ENCODE peak calls at places on chromosomes 1 and 21, in ten cellular contexts. One of them, this sample, is unnamed.

GRCh38 chr1:43975249-43975961 is 645 bp downstream of the ATP6V0B start:
- DNase-seq in BE2C: no peak
- DNase-seq in uterus: no peak
- DNase-seq in mucosa of descending colon: peak
- DNase-seq in lower lobe of right lung: peak
- DNase-seq in transverse colon: peak
- DNase-seq in OCI-LY7: peak
- DNase-seq in activated B cell treated with CpG ODN at 0.5 μM for 24 hours: peak
- DNase-seq in IMR-90: no peak
- DNase-seq in choroid plexus epithelial cell: peak
- DNase-seq in this sample: no peak

GRCh38 chr1:98693385-98693784 is 31.9 kb downstream of the SNX7 start:
- DNase-seq in BE2C: no peak
- DNase-seq in uterus: no peak
- DNase-seq in mucosa of descending colon: no peak
- DNase-seq in lower lobe of right lung: no peak
- DNase-seq in transverse colon: no peak
- DNase-seq in OCI-LY7: no peak
- DNase-seq in activated B cell treated with CpG ODN at 0.5 μM for 24 hours: no peak
- DNase-seq in IMR-90: no peak
- DNase-seq in choroid plexus epithelial cell: no peak
- DNase-seq in this sample: no peak

GRCh38 chr1:225597926-225598575 is 54.9 kb downstream of the ENAH start:
- DNase-seq in BE2C: no peak
- DNase-seq in uterus: no peak
- DNase-seq in mucosa of descending colon: no peak
- DNase-seq in lower lobe of right lung: no peak
- DNase-seq in transverse colon: no peak
- DNase-seq in OCI-LY7: no peak
- DNase-seq in activated B cell treated with CpG ODN at 0.5 μM for 24 hours: no peak
- DNase-seq in IMR-90: peak
- DNase-seq in choroid plexus epithelial cell: peak
- DNase-seq in this sample: peak

GRCh38 chr1:226064816-226065248 is 2.3 kb downstream of the H3-3A start:
- DNase-seq in BE2C: peak
- DNase-seq in uterus: peak
- DNase-seq in mucosa of descending colon: peak
- DNase-seq in lower lobe of right lung: no peak
- DNase-seq in transverse colon: peak
- DNase-seq in OCI-LY7: peak
- DNase-seq in activated B cell treated with CpG ODN at 0.5 μM for 24 hours: no peak
- DNase-seq in IMR-90: peak
- DNase-seq in choroid plexus epithelial cell: peak
- DNase-seq in this sample: peak

GRCh38 chr1:54571803-54572202 is 23.8 kb downstream of the ACOT11 start:
- DNase-seq in BE2C: no peak
- DNase-seq in uterus: no peak
- DNase-seq in mucosa of descending colon: no peak
- DNase-seq in lower lobe of right lung: no peak
- DNase-seq in transverse colon: no peak
- DNase-seq in OCI-LY7: peak
- DNase-seq in activated B cell treated with CpG ODN at 0.5 μM for 24 hours: no peak
- DNase-seq in IMR-90: no peak
- DNase-seq in choroid plexus epithelial cell: peak
- DNase-seq in this sample: no peak

GRCh38 chr1:37691497-37692077 is 729 bp upstream of the CDCA8 start:
- DNase-seq in BE2C: peak
- DNase-seq in uterus: peak
- DNase-seq in mucosa of descending colon: peak
- DNase-seq in lower lobe of right lung: peak
- DNase-seq in transverse colon: peak
- DNase-seq in OCI-LY7: peak
- DNase-seq in activated B cell treated with CpG ODN at 0.5 μM for 24 hours: no peak
- DNase-seq in IMR-90: peak
- DNase-seq in choroid plexus epithelial cell: peak
- DNase-seq in this sample: peak

GRCh38 chr1:115301438-115302020 is 36.5 kb downstream of the NGF start:
- DNase-seq in BE2C: no peak
- DNase-seq in uterus: peak
- DNase-seq in mucosa of descending colon: no peak
- DNase-seq in lower lobe of right lung: no peak
- DNase-seq in transverse colon: no peak
- DNase-seq in OCI-LY7: no peak
- DNase-seq in activated B cell treated with CpG ODN at 0.5 μM for 24 hours: no peak
- DNase-seq in IMR-90: no peak
- DNase-seq in choroid plexus epithelial cell: no peak
- DNase-seq in this sample: no peak

GRCh38 chr1:216902669-216903388 is 179.6 kb upstream of the ESRRG start:
- DNase-seq in BE2C: no peak
- DNase-seq in uterus: no peak
- DNase-seq in mucosa of descending colon: no peak
- DNase-seq in lower lobe of right lung: no peak
- DNase-seq in transverse colon: no peak
- DNase-seq in OCI-LY7: no peak
- DNase-seq in activated B cell treated with CpG ODN at 0.5 μM for 24 hours: no peak
- DNase-seq in IMR-90: peak
- DNase-seq in choroid plexus epithelial cell: peak
- DNase-seq in this sample: peak

GRCh38 chr21:41167348-41168342 is at the start of gene BACE2:
- DNase-seq in BE2C: no peak
- DNase-seq in uterus: peak
- DNase-seq in mucosa of descending colon: peak
- DNase-seq in lower lobe of right lung: peak
- DNase-seq in transverse colon: peak
- DNase-seq in OCI-LY7: no peak
- DNase-seq in activated B cell treated with CpG ODN at 0.5 μM for 24 hours: peak
- DNase-seq in IMR-90: peak
- DNase-seq in choroid plexus epithelial cell: peak
- DNase-seq in this sample: peak

GRCh38 chr1:173205146-173206051 is 1.7 kb downstream of the TNFSF4 start:
- DNase-seq in BE2C: no peak
- DNase-seq in uterus: peak
- DNase-seq in mucosa of descending colon: no peak
- DNase-seq in lower lobe of right lung: no peak
- DNase-seq in transverse colon: no peak
- DNase-seq in OCI-LY7: no peak
- DNase-seq in activated B cell treated with CpG ODN at 0.5 μM for 24 hours: no peak
- DNase-seq in IMR-90: peak
- DNase-seq in choroid plexus epithelial cell: peak
- DNase-seq in this sample: peak

GRCh38 chr1:203327684-203328457 is 22.6 kb downstream of the BTG2 start:
- DNase-seq in BE2C: peak
- DNase-seq in uterus: no peak
- DNase-seq in mucosa of descending colon: peak
- DNase-seq in lower lobe of right lung: no peak
- DNase-seq in transverse colon: no peak
- DNase-seq in OCI-LY7: no peak
- DNase-seq in activated B cell treated with CpG ODN at 0.5 μM for 24 hours: no peak
- DNase-seq in IMR-90: peak
- DNase-seq in choroid plexus epithelial cell: peak
- DNase-seq in this sample: peak

GRCh38 chr1:152189657-152190442 is 30.8 kb upstream of the RPTN start:
- DNase-seq in BE2C: peak
- DNase-seq in uterus: peak
- DNase-seq in mucosa of descending colon: peak
- DNase-seq in lower lobe of right lung: peak
- DNase-seq in transverse colon: peak
- DNase-seq in OCI-LY7: peak
- DNase-seq in activated B cell treated with CpG ODN at 0.5 μM for 24 hours: peak
- DNase-seq in IMR-90: peak
- DNase-seq in choroid plexus epithelial cell: peak
- DNase-seq in this sample: peak
- TF ChIP-seq CTCF in BE2C: peak
- TF ChIP-seq CTCF in uterus: peak
- TF ChIP-seq CTCF in mucosa of descending colon: peak
- TF ChIP-seq CTCF in lower lobe of right lung: peak
- TF ChIP-seq CTCF in transverse colon: peak
- TF ChIP-seq CTCF in OCI-LY7: peak
- TF ChIP-seq CTCF in activated B cell treated with CpG ODN at 0.5 μM for 24 hours: peak
- TF ChIP-seq CTCF in IMR-90: peak
- TF ChIP-seq CTCF in choroid plexus epithelial cell: peak
- TF ChIP-seq CTCF in this sample: peak

DNA sequence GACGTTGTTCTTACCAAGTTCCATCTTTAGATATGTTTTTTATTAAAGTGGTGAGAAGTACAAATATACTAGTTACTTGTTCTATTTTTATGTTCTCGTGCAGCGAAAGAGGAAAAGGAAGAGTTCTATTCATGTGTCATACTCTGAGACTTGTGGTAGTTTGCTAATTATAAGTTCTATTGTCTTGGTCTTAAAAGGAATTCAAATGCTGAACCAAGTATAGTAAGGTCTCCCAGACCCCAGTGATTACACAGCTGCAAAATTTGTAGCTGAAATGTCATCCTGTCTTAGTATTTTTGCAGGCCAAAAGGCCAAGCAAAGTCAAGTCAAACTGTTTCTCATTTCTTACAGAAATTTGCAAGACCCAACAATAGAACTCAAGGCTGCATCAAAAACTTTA is 268.6 kb downstream of the CHRM3 start:
- DNase-seq in BE2C: no peak
- DNase-seq in uterus: no peak
- DNase-seq in mucosa of descending colon: no peak
- DNase-seq in lower lobe of right lung: no peak
- DNase-seq in transverse colon: no peak
- DNase-seq in OCI-LY7: no peak
- DNase-seq in activated B cell treated with CpG ODN at 0.5 μM for 24 hours: no peak
- DNase-seq in IMR-90: no peak
- DNase-seq in choroid plexus epithelial cell: no peak
- DNase-seq in this sample: no peak
- TF ChIP-seq CTCF in BE2C: no peak
- TF ChIP-seq CTCF in uterus: no peak
- TF ChIP-seq CTCF in mucosa of descending colon: no peak
- TF ChIP-seq CTCF in lower lobe of right lung: no peak
- TF ChIP-seq CTCF in transverse colon: no peak
- TF ChIP-seq CTCF in OCI-LY7: no peak
- TF ChIP-seq CTCF in activated B cell treated with CpG ODN at 0.5 μM for 24 hours: no peak
- TF ChIP-seq CTCF in IMR-90: no peak
- TF ChIP-seq CTCF in choroid plexus epithelial cell: no peak
- TF ChIP-seq CTCF in this sample: no peak

GRCh38 chr1:150829751-150830150 is 21.7 kb upstream of the CTSK start:
- DNase-seq in BE2C: no peak
- DNase-seq in uterus: no peak
- DNase-seq in mucosa of descending colon: no peak
- DNase-seq in lower lobe of right lung: no peak
- DNase-seq in transverse colon: no peak
- DNase-seq in OCI-LY7: no peak
- DNase-seq in activated B cell treated with CpG ODN at 0.5 μM for 24 hours: no peak
- DNase-seq in IMR-90: no peak
- DNase-seq in choroid plexus epithelial cell: no peak
- DNase-seq in this sample: no peak
- TF ChIP-seq CTCF in BE2C: peak
- TF ChIP-seq CTCF in uterus: no peak
- TF ChIP-seq CTCF in mucosa of descending colon: no peak
- TF ChIP-seq CTCF in lower lobe of right lung: peak
- TF ChIP-seq CTCF in transverse colon: peak
- TF ChIP-seq CTCF in OCI-LY7: peak
- TF ChIP-seq CTCF in activated B cell treated with CpG ODN at 0.5 μM for 24 hours: no peak
- TF ChIP-seq CTCF in IMR-90: no peak
- TF ChIP-seq CTCF in choroid plexus epithelial cell: peak
- TF ChIP-seq CTCF in this sample: peak

GRCh38 chr1:245986404-245987221 is 520.5 kb downstream of the SMYD3 start:
- DNase-seq in BE2C: no peak
- DNase-seq in uterus: peak
- DNase-seq in mucosa of descending colon: peak
- DNase-seq in lower lobe of right lung: no peak
- DNase-seq in transverse colon: peak
- DNase-seq in OCI-LY7: no peak
- DNase-seq in activated B cell treated with CpG ODN at 0.5 μM for 24 hours: no peak
- DNase-seq in IMR-90: peak
- DNase-seq in choroid plexus epithelial cell: peak
- DNase-seq in this sample: peak
- TF ChIP-seq CTCF in BE2C: no peak
- TF ChIP-seq CTCF in uterus: no peak
- TF ChIP-seq CTCF in mucosa of descending colon: no peak
- TF ChIP-seq CTCF in lower lobe of right lung: no peak
- TF ChIP-seq CTCF in transverse colon: no peak
- TF ChIP-seq CTCF in OCI-LY7: no peak
- TF ChIP-seq CTCF in activated B cell treated with CpG ODN at 0.5 μM for 24 hours: no peak
- TF ChIP-seq CTCF in IMR-90: no peak
- TF ChIP-seq CTCF in choroid plexus epithelial cell: peak
- TF ChIP-seq CTCF in this sample: no peak

This sample was measured in bronchial epithelial cell.